ENCODE peak calls at places on chromosomes 1 and 21, in four cellular contexts. O is heart right ventricle, I is WTC11, L is choroid plexus epithelial cell. N is an unnamed sample.

GRCh38 chr1:236868625-236869467 is 73.8 kb downstream of the MTR start:
- DNase-seq in O (no peak), I (peak), L (peak), N (peak)

GRCh38 chr1:208757846-208758245 is 513.7 kb upstream of the PLXNA2 start:
- DNase-seq in O (no peak), I (no peak), L (no peak), N (no peak)

GRCh38 chr21:37758997-37759396 is 157.3 kb downstream of the KCNJ6 start:
- DNase-seq in O (no peak), I (peak), L (peak), N (peak)

GRCh38 chr1:6330410-6330827 is 63.1 kb downstream of the ACOT7 start:
- DNase-seq in O (no peak), I (no peak), L (no peak), N (peak)

GRCh38 chr1:239467688-239468087 is 81.3 kb downstream of the CHRM3 start:
- DNase-seq in O (no peak), I (no peak), L (no peak), N (no peak)

GRCh38 chr1:183480971-183481431 is 8.7 kb downstream of the SMG7 start:
- DNase-seq in O (no peak), I (no peak), L (peak), N (peak)

GRCh38 chr21:31593161-31593560 is 66.3 kb upstream of the SOD1 start:
- DNase-seq in O (no peak), I (no peak), L (no peak), N (no peak)

GRCh38 chr21:33964706-33965325 is 49.2 kb upstream of the ATP5PO start:
- DNase-seq in O (no peak), I (no peak), L (no peak), N (peak)

GRCh38 chr1:39238476-39238875 is 34.0 kb downstream of the MACF1 start:
- DNase-seq in O (no peak), I (no peak), L (peak), N (peak)

GRCh38 chr1:41496080-41497055 is 11.9 kb upstream of the EDN2 start:
- DNase-seq in O (peak), I (peak), L (peak), N (peak)

GRCh38 chr1:112791723-112792104 is 76.6 kb upstream of the PPM1J start:
- DNase-seq in O (no peak), I (no peak), L (no peak), N (no peak)

GRCh38 chr1:31434101-31434871 is 21.3 kb downstream of the SERINC2 start:
- DNase-seq in O (no peak), I (no peak), L (no peak), N (no peak)

GRCh38 chr1:17572264-17572985 is 32.9 kb downstream of the ARHGEF10L start:
- DNase-seq in O (no peak), I (peak), L (no peak), N (no peak)

GRCh38 chr1:44239961-44240371 is 26.7 kb downstream of the DMAP1 start:
- DNase-seq in O (peak), I (no peak), L (peak), N (no peak)

GRCh38 chr1:112995890-112996289 is 39.9 kb upstream of the SLC16A1 start:
- DNase-seq in O (no peak), I (no peak), L (peak), N (no peak)

GRCh38 chr1:1273152-1273534 is 511 bp downstream of the UBE2J2 start:
- DNase-seq in O (no peak), I (peak), L (no peak), N (no peak)

GRCh38 chr1:36212782-36213181 is 11.5 kb upstream of the THRAP3 start:
- DNase-seq in O (no peak), I (no peak), L (no peak), N (no peak)

GRCh38 chr1:88016947-88017346 is 667.1 kb upstream of the PKN2 start:
- DNase-seq in O (no peak), I (no peak), L (no peak), N (no peak)

GRCh38 chr1:57796609-57797008 is 372.7 kb upstream of the DAB1 start:
- DNase-seq in O (no peak), I (no peak), L (no peak), N (no peak)

GRCh38 chr1:205633421-205633976 is 1.7 kb upstream of the ELK4 start:
- DNase-seq in O (no peak), I (no peak), L (peak), N (peak)

GRCh38 chr1:151815716-151816327 is 10.6 kb upstream of the LINGO4 start:
- DNase-seq in O (no peak), I (no peak), L (no peak), N (no peak)

GRCh38 chr1:6776895-6777294 is 8.4 kb upstream of the CAMTA1 start:
- DNase-seq in O (no peak), I (no peak), L (no peak), N (no peak)

GRCh38 chr1:89894210-89894668 is 73.4 kb downstream of the LRRC8D start:
- DNase-seq in O (no peak), I (no peak), L (peak), N (peak)

GRCh38 chr1:95117207-95118018 is at the start of gene TLCD4:
- DNase-seq in O (peak), I (peak), L (peak), N (no peak)

GRCh38 chr1:31699341-31699891 is 4.4 kb downstream of the COL16A1 start:
- DNase-seq in O (no peak), I (no peak), L (no peak), N (no peak)

GRCh38 chr1:222898191-222898527 is 83.3 kb downstream of the DISP1 start:
- DNase-seq in O (no peak), I (no peak), L (peak), N (no peak)

GRCh38 chr21:44834951-44835646 is 17.2 kb upstream of the SUMO3 start:
- DNase-seq in O (no peak), I (no peak), L (no peak), N (no peak)

GRCh38 chr1:180053594-180054567 is 99.3 kb downstream of the CEP350 start:
- DNase-seq in O (no peak), I (no peak), L (peak), N (no peak)

GRCh38 chr21:39373634-39374033 is 24.7 kb upstream of the HMGN1 start:
- DNase-seq in O (no peak), I (no peak), L (peak), N (peak)

GRCh38 chr1:203627819-203628184 is 1.2 kb downstream of the ATP2B4 start:
- DNase-seq in O (peak), I (peak), L (peak), N (peak)

GRCh38 chr1:215521279-215521678 is 45.8 kb upstream of the KCTD3 start:
- DNase-seq in O (no peak), I (no peak), L (no peak), N (no peak)

GRCh38 chr21:34722684-34723300 is 54.0 kb downstream of the CLIC6 start:
- DNase-seq in O (no peak), I (peak), L (no peak), N (no peak)

GRCh38 chr1:172277989-172278388 is 142.5 kb upstream of the C1orf105 start:
- DNase-seq in O (no peak), I (no peak), L (no peak), N (no peak)

GRCh38 chr1:70311369-70311768 is 43.2 kb downstream of the ANKRD13C start:
- DNase-seq in O (no peak), I (no peak), L (no peak), N (no peak)

GRCh38 chr1:234676103-234676594 is 66.2 kb upstream of the IRF2BP2 start:
- DNase-seq in O (peak), I (peak), L (peak), N (peak)

GRCh38 chr1:7541629-7542028 is 229.5 kb upstream of the VAMP3 start:
- DNase-seq in O (no peak), I (no peak), L (peak), N (no peak)

GRCh38 chr1:76465030-76465429 is 390.5 kb downstream of the ST6GALNAC3 start:
- DNase-seq in O (no peak), I (no peak), L (peak), N (peak)

GRCh38 chr1:56156937-56157336 is 422.4 kb downstream of the PLPP3 start:
- DNase-seq in O (no peak), I (no peak), L (no peak), N (no peak)
- TF ChIP-seq CTCF in O (no peak), I (no peak), L (no peak), N (no peak)

DNA sequence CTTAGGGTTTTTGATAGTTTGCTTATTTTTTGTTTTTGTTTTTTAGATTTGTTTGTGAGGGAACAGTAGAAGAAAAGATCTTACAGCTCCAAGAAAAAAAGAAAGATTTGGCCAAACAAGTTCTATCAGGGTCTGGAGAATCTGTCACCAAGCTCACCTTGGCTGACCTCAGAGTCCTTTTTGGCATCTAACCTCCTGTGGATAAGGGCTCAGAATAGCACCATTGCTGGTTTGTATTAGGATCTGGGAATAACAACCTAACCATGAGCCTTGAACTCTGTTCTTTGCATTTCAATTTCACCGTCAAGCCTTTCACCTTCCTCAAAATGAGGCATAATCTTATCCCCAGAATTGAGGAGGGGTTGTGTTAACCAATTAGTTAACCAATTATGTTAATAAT is 20.2 kb downstream of the TRIM45 start:
- DNase-seq in O (no peak), I (no peak), L (no peak), N (no peak)
- TF ChIP-seq CTCF in O (no peak), I (no peak), L (no peak), N (no peak)

GRCh38 chr1:156052862-156053769 is 482 bp downstream of the UBQLN4 start:
- DNase-seq in O (peak), I (peak), L (peak), N (peak)
- TF ChIP-seq CTCF in O (peak), I (no peak), L (peak), N (peak)

DNA sequence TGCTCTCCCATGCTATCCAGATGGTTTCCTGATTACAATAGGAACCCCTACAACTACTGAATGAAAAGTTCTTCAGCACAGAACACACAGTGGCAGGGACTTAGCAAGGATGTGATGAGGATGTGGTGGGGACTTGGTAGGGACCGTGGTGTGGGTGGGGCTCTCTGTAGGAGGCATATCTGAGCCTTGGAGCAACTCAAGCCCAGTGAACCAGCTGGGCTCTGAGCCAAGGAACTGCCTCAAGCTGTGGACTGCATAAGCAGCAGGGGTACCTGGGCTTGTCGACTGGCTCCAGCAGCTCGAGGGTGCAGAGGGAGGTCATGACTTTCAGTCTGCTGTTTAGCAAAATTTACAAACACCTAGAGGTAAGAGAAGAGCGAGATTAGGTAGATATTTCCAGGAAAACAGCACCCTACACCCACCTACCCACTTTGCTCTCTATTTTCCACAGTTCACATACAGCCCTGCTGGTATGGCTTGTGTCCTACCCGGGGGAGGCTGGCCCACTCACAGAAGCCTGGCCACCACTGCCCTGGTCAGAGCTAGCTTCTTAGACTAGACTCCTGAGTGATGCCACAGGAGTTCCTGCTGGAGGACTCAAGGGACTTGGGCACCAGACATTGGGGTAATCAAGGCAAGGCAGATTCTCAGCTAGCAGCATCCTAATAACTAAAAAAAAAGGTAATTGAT is 86.8 kb upstream of the GCLM start:
- DNase-seq in O (no peak), I (no peak), L (peak), N (no peak)
- TF ChIP-seq CTCF in O (no peak), I (no peak), L (no peak), N (no peak)

DNA sequence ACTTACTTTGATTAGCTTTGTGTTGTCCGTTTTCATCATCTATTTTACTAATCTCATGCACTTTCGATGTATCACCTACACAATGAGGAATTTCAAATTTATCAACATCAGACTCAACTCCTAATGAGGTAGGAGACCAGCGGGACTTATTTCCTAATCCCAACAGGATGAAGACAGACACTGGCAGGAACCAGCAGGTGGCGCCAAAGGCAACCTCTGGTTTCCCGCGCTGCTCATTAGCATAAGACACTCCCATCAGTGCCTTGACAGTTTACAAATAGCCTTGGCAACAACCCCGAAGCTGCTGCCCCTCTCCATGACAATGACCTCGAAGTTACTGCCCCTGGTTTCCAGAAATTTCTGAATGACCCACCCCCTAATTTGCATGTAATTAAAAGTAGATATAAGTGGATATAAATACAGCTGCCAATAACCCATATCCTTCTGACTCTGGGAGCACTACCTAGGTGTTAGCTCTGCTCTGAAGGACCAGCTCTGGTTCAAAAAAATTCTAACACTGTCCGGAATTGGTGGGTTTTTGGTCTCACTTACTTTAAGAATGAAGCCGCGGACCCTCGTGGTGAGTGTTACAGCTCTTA is 974.8 kb downstream of the ADGRL2 start:
- DNase-seq in O (peak), I (peak), L (peak), N (no peak)
- TF ChIP-seq CTCF in O (peak), I (peak), L (peak), N (peak)

DNA sequence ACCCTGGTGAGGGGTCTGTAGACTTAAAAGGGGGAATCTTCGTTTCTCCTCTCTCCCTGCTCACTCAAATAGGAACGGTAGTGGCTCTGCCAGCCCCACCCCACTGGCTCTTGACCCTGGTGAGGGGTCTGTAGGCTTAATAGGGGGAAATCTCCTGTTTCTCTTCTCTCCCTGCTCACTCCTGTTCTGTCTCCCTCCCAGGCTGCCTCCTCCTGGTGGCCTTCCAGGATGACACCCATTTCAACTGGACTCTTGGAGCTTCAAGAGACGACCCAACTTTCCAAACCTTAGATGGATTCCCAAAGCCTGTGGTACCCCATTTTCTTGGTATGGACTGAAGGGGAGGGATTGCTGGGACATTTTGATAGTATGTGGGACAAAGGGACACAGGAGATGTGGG is 1.4 kb upstream of the EPHB2 start:
- DNase-seq in O (no peak), I (peak), L (no peak), N (no peak)
- TF ChIP-seq CTCF in O (no peak), I (peak), L (peak), N (peak)

GRCh38 chr1:21657456-21658190 is 11.5 kb downstream of the RAP1GAP start:
- DNase-seq in O (no peak), I (no peak), L (no peak), N (no peak)
- TF ChIP-seq CTCF in O (no peak), I (no peak), L (peak), N (peak)

GRCh38 chr21:36385909-36386642 is 884 bp downstream of the CHAF1B start:
- DNase-seq in O (no peak), I (no peak), L (peak), N (no peak)

GRCh38 chr21:36384885-36385232 is 333 bp upstream of the CHAF1B start:
- DNase-seq in O (no peak), I (no peak), L (no peak), N (no peak)

GRCh38 chr21:36388076-36388475 is 2.9 kb downstream of the CHAF1B start:
- DNase-seq in O (no peak), I (no peak), L (no peak), N (no peak)

GRCh38 chr21:36385233-36385908 is at the start of gene CHAF1B:
- DNase-seq in O (peak), I (peak), L (peak), N (peak)

DNA sequence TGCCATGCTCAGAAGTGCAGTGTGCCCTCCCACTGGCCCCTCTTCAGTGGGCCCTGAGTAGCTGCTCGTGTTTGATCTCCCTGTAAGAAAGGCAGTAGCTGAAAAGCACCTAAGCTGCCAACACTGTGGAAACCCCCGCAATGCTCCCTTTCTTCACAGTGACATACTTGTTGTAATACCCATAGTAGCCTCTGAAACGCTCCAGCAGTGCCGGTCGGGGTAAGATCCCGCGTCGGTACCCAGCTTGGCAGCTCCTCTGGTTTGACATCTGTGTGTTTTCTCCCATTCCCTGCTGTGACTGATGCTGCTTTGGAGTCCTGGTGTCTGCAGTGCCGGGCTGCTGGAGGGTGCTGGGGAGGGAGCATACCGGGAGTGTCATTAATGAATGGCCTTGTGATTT is 3.6 kb downstream of the CHAF1B start:
- DNase-seq in O (no peak), I (peak), L (peak), N (no peak)
- TF ChIP-seq CTCF in O (no peak), I (no peak), L (peak), N (peak)

DNA sequence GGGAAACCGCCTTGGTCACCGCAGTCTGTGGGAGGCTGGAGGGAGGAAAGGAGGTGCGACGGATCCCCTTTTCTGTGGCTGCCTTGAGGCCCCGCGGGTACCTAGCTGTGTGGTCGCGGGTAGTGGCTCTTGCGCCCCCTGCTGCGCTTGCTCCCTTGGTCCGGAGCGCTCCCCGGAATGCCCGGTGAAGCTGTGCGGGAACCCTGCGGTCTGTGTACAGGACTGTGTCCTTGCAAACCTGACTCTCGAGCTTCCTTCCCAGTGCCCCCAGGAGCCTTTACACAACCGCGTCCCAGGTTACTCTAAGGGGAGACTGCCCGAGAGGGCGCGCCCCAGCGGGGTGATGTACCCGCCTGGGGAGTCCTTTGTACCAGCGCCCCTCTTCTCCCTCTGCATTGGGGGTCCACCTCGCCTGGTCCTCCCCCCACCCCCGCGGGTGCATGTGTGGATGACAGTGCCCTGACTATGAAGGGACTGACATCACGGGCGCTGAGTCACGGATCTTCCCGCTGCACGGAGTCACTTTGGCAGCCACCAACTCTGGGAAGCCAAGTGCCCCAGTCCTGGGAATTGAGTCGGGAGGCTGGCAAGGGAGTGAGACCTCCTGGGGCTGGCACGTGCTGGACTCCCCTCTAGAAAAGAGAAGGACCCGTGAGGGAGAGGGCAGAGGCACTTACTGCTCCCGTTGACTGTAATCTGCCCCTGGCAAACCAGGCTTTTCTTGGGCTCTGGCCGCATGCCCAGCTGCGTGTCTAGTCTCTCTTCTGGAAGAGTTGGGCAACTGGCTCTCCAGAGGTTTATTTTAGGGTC is 824 bp downstream of the IL6R start:
- DNase-seq in O (peak), I (peak), L (peak), N (peak)
- TF ChIP-seq CTCF in O (peak), I (no peak), L (peak), N (peak)

N was measured in HFFc6.